ENCODE peak calls at places on chromosomes 6 and 20, in four cellular contexts. S is hypothalamus; B is T-helper 9 cell; W is stimulated activated CD8-positive, alpha-beta memory T cell treated with anti-CD3 and anti-CD28 coated beads, Interleukin-2, amount 100 ng/mL, for 1 hour. N is an unnamed sample.

GRCh38 chr20:48737463-48738093 is 90.2 kb downstream of the PREX1 start:
- DNase-seq in S (peak; percentile 75), B (no peak), W (no peak), N (no peak)

GRCh38 chr6:40807484-40807883 is 220.3 kb upstream of the LRFN2 start:
- DNase-seq in S (no peak), W (no peak), B (no peak), N (no peak)

GRCh38 chr6:3351105-3351676 is 92.4 kb downstream of the PSMG4 start:
- DNase-seq in B (no peak), S (peak; percentile 69), W (no peak), N (no peak)

GRCh38 chr6:30358340-30358679 is 13.4 kb downstream of the RPP21 start:
- DNase-seq in W (no peak), B (no peak), S (no peak), N (no peak)

GRCh38 chr6:41626917-41627316 is 11.4 kb upstream of the MDFI start:
- DNase-seq in W (no peak), B (no peak), S (no peak), N (no peak)

GRCh38 chr20:34312024-34312460 is 8.9 kb upstream of the AHCY start:
- DNase-seq in B (no peak), S (no peak), W (no peak), N (no peak)

GRCh38 chr6:89368107-89368506 is 15.6 kb upstream of the UBE2J1 start:
- DNase-seq in B (peak; percentile 59), W (no peak), S (peak; percentile 42), N (peak; percentile 33)

GRCh38 chr20:34642009-34642408 is 34.9 kb downstream of the PIGU start:
- DNase-seq in B (no peak), S (no peak), W (no peak), N (no peak)

GRCh38 chr20:30816182-30816645 is 441.2 kb upstream of the DEFB115 start:
- DNase-seq in S (no peak), W (no peak), B (no peak), N (no peak)

GRCh38 chr6:23218751-23219150 is 649.4 kb downstream of the HDGFL1 start:
- DNase-seq in B (no peak), W (no peak), S (peak; percentile 17), N (no peak)

GRCh38 chr20:25246182-25246943 is 1.5 kb upstream of the PYGB start:
- DNase-seq in B (no peak), S (no peak), W (no peak), N (no peak)

GRCh38 chr20:61560361-61560853 is 308.3 kb downstream of the CDH4 start:
- DNase-seq in W (no peak), S (no peak), B (no peak), N (peak; percentile 51)

GRCh38 chr6:137880633-137881521 is 13.8 kb downstream of the TNFAIP3 start:
- DNase-seq in B (no peak), S (no peak), W (no peak), N (no peak)

GRCh38 chr20:50921055-50921454 is 10.2 kb downstream of the ADNP start:
- DNase-seq in S (no peak), B (no peak), W (no peak), N (no peak)

GRCh38 chr6:36727491-36728021 is 29.9 kb downstream of the RAB44 start:
- DNase-seq in W (no peak), S (no peak), B (no peak), N (no peak)

N was measured in fibroblast of the conjunctiva.